ENCODE peak calls at places on chromosomes 1 and 21, in eight cellular contexts. One of them, this sample, is unnamed.

GRCh38 chr1:219660666-219661463 is 48.0 kb upstream of the ZC3H11B start:
- DNase-seq in ecto neural progenitor cell: peak; percentile 92
- DNase-seq in activated T-cell treated with anti-CD3 and anti-CD28 coated beads for 1 hour: no peak
- DNase-seq in psoas muscle: peak; percentile 88
- DNase-seq in right cardiac atrium: peak; percentile 91
- DNase-seq in HTR-8/SVneo: peak; percentile 70
- DNase-seq in stimulated activated CD4-positive, alpha-beta T cell treated with anti-CD3 and anti-CD28 coated beads, Interleukin-1b, Interleukin-23, amount 100 ng/mL, for 24 hours: no peak
- DNase-seq in EH: peak; percentile 78
- DNase-seq in this sample: peak; percentile 96

GRCh38 chr1:240343966-240344365 is 252.3 kb downstream of the FMN2 start:
- DNase-seq in activated T-cell treated with anti-CD3 and anti-CD28 coated beads for 1 hour: no peak
- DNase-seq in right cardiac atrium: no peak
- DNase-seq in EH: peak; percentile 57
- DNase-seq in psoas muscle: no peak
- DNase-seq in ecto neural progenitor cell: no peak
- DNase-seq in HTR-8/SVneo: no peak
- DNase-seq in stimulated activated CD4-positive, alpha-beta T cell treated with anti-CD3 and anti-CD28 coated beads, Interleukin-1b, Interleukin-23, amount 100 ng/mL, for 24 hours: no peak
- DNase-seq in this sample: no peak

GRCh38 chr21:15430023-15430422 is 299.8 kb upstream of the USP25 start:
- DNase-seq in right cardiac atrium: no peak
- DNase-seq in psoas muscle: no peak
- DNase-seq in ecto neural progenitor cell: no peak
- DNase-seq in HTR-8/SVneo: no peak
- DNase-seq in EH: no peak
- DNase-seq in stimulated activated CD4-positive, alpha-beta T cell treated with anti-CD3 and anti-CD28 coated beads, Interleukin-1b, Interleukin-23, amount 100 ng/mL, for 24 hours: no peak
- DNase-seq in activated T-cell treated with anti-CD3 and anti-CD28 coated beads for 1 hour: no peak
- DNase-seq in this sample: no peak

GRCh38 chr1:232260861-232261260 is 369.1 kb downstream of the SIPA1L2 start:
- DNase-seq in HTR-8/SVneo: no peak
- DNase-seq in right cardiac atrium: no peak
- DNase-seq in stimulated activated CD4-positive, alpha-beta T cell treated with anti-CD3 and anti-CD28 coated beads, Interleukin-1b, Interleukin-23, amount 100 ng/mL, for 24 hours: no peak
- DNase-seq in EH: no peak
- DNase-seq in activated T-cell treated with anti-CD3 and anti-CD28 coated beads for 1 hour: no peak
- DNase-seq in ecto neural progenitor cell: no peak
- DNase-seq in psoas muscle: no peak
- DNase-seq in this sample: no peak

GRCh38 chr1:223521150-223521549 is 127.9 kb downstream of the CCDC185 start:
- DNase-seq in right cardiac atrium: no peak
- DNase-seq in activated T-cell treated with anti-CD3 and anti-CD28 coated beads for 1 hour: no peak
- DNase-seq in EH: no peak
- DNase-seq in HTR-8/SVneo: no peak
- DNase-seq in psoas muscle: no peak
- DNase-seq in ecto neural progenitor cell: no peak
- DNase-seq in stimulated activated CD4-positive, alpha-beta T cell treated with anti-CD3 and anti-CD28 coated beads, Interleukin-1b, Interleukin-23, amount 100 ng/mL, for 24 hours: no peak
- DNase-seq in this sample: no peak

GRCh38 chr1:192485692-192486436 is 89.7 kb upstream of the RGS1 start:
- DNase-seq in right cardiac atrium: peak; percentile 57
- DNase-seq in ecto neural progenitor cell: no peak
- DNase-seq in HTR-8/SVneo: peak; percentile 53
- DNase-seq in activated T-cell treated with anti-CD3 and anti-CD28 coated beads for 1 hour: no peak
- DNase-seq in psoas muscle: peak; percentile 36
- DNase-seq in EH: peak; percentile 94
- DNase-seq in stimulated activated CD4-positive, alpha-beta T cell treated with anti-CD3 and anti-CD28 coated beads, Interleukin-1b, Interleukin-23, amount 100 ng/mL, for 24 hours: no peak
- DNase-seq in this sample: peak; percentile 75

GRCh38 chr1:244311784-244312532 is 139.8 kb downstream of the ADSS2 start:
- DNase-seq in HTR-8/SVneo: no peak
- DNase-seq in activated T-cell treated with anti-CD3 and anti-CD28 coated beads for 1 hour: no peak
- DNase-seq in right cardiac atrium: no peak
- DNase-seq in psoas muscle: no peak
- DNase-seq in EH: no peak
- DNase-seq in stimulated activated CD4-positive, alpha-beta T cell treated with anti-CD3 and anti-CD28 coated beads, Interleukin-1b, Interleukin-23, amount 100 ng/mL, for 24 hours: no peak
- DNase-seq in ecto neural progenitor cell: no peak
- DNase-seq in this sample: no peak

GRCh38 chr1:229438021-229438420 is 4.1 kb upstream of the ACTA1 start:
- DNase-seq in right cardiac atrium: no peak
- DNase-seq in HTR-8/SVneo: no peak
- DNase-seq in stimulated activated CD4-positive, alpha-beta T cell treated with anti-CD3 and anti-CD28 coated beads, Interleukin-1b, Interleukin-23, amount 100 ng/mL, for 24 hours: no peak
- DNase-seq in ecto neural progenitor cell: no peak
- DNase-seq in psoas muscle: no peak
- DNase-seq in EH: no peak
- DNase-seq in activated T-cell treated with anti-CD3 and anti-CD28 coated beads for 1 hour: no peak
- DNase-seq in this sample: no peak

GRCh38 chr1:31985430-31985829 is 28.2 kb upstream of the KHDRBS1 start:
- DNase-seq in activated T-cell treated with anti-CD3 and anti-CD28 coated beads for 1 hour: no peak
- DNase-seq in ecto neural progenitor cell: no peak
- DNase-seq in right cardiac atrium: no peak
- DNase-seq in EH: peak; percentile 11
- DNase-seq in HTR-8/SVneo: no peak
- DNase-seq in stimulated activated CD4-positive, alpha-beta T cell treated with anti-CD3 and anti-CD28 coated beads, Interleukin-1b, Interleukin-23, amount 100 ng/mL, for 24 hours: no peak
- DNase-seq in psoas muscle: no peak
- DNase-seq in this sample: no peak

This sample was measured in posterior vena cava.